ENCODE peak calls at places on chromosome 20, in nine cellular contexts. T is left ventricle myocardium inferior, G is H9, H is choroid plexus epithelial cell, X is spleen, P is Calu3, A is colonic mucosa, Y is cardiac fibroblast, O is astrocyte. U is an unnamed sample.

GRCh38 chr20:5557123-5557522 is 193.1 kb upstream of the SHLD1 start:
- DNase-seq in Y (peak), T (peak), H (peak), X (no peak), G (peak), P (peak), O (peak), A (peak), U (peak)

GRCh38 chr20:37393196-37393862 is 47.4 kb downstream of the SRC start:
- DNase-seq in T (no peak), G (no peak), H (no peak), P (no peak), X (peak), Y (no peak), A (no peak), O (no peak), U (no peak)

GRCh38 chr20:38805502-38805957 is at the start of gene PPP1R16B:
- DNase-seq in Y (no peak), O (no peak), P (peak), T (peak), X (peak), H (no peak), G (peak), A (peak), U (peak)

GRCh38 chr20:17612975-17613327 is 43.1 kb downstream of the DSTN start:
- DNase-seq in O (no peak), H (no peak), P (no peak), Y (no peak), T (no peak), G (no peak), X (no peak), A (peak), U (no peak)

GRCh38 chr20:39800548-39800947 is 838.4 kb downstream of the DHX35 start:
- DNase-seq in O (peak), P (no peak), Y (peak), X (no peak), A (no peak), H (peak), G (no peak), T (peak), U (no peak)

GRCh38 chr20:2752631-2753455 is 47.6 kb downstream of the CPXM1 start:
- DNase-seq in A (peak), P (peak), T (no peak), Y (peak), H (peak), O (no peak), X (peak), G (peak), U (peak)

GRCh38 chr20:13220857-13221297 is at the start of gene ISM1:
- DNase-seq in O (no peak), A (no peak), X (peak), H (no peak), P (peak), T (no peak), G (peak), Y (peak), U (peak)

GRCh38 chr20:59743767-59744485 is 139.6 kb downstream of the PHACTR3 start:
- DNase-seq in G (peak), O (no peak), H (no peak), A (peak), X (no peak), Y (no peak), P (peak), T (no peak), U (no peak)

GRCh38 chr20:13221673-13222318 is 722 bp downstream of the ISM1 start:
- DNase-seq in O (peak), T (peak), H (peak), G (peak), A (peak), P (peak), X (peak), Y (peak), U (peak)

GRCh38 chr20:63507083-63507743 is 8.3 kb upstream of the EEF1A2 start:
- DNase-seq in G (no peak), A (no peak), P (no peak), H (no peak), Y (no peak), X (no peak), T (no peak), O (no peak), U (no peak)

GRCh38 chr20:5402903-5403531 is 86.3 kb upstream of the PROKR2 start:
- DNase-seq in P (peak), X (no peak), A (peak), H (peak), Y (peak), T (no peak), G (peak), O (no peak), U (peak)

GRCh38 chr20:32509639-32510066 is 75.5 kb downstream of the NOL4L start:
- DNase-seq in P (no peak), X (no peak), T (no peak), Y (no peak), G (peak), O (no peak), H (no peak), A (no peak), U (peak)

GRCh38 chr20:20395856-20396600 is 28.1 kb downstream of the INSM1 start:
- DNase-seq in Y (no peak), G (peak), T (no peak), A (no peak), P (no peak), O (no peak), X (no peak), H (no peak), U (no peak)

GRCh38 chr20:63183422-63184146 is 32.3 kb downstream of the YTHDF1 start:
- DNase-seq in Y (peak), G (peak), X (peak), H (peak), T (no peak), A (peak), P (peak), O (no peak), U (peak)

GRCh38 chr20:40753472-40753871 is 64.4 kb upstream of the MAFB start:
- DNase-seq in X (no peak), T (no peak), A (no peak), Y (no peak), O (no peak), H (peak), G (no peak), P (no peak), U (no peak)

GRCh38 chr20:49821850-49822249 is 9.2 kb downstream of the SLC9A8 start:
- DNase-seq in X (no peak), P (peak), A (no peak), Y (peak), G (no peak), T (no peak), O (peak), H (peak), U (no peak)

GRCh38 chr20:22722840-22723239 is 138.5 kb upstream of the FOXA2 start:
- DNase-seq in H (no peak), O (no peak), A (no peak), G (no peak), P (no peak), X (no peak), Y (no peak), T (no peak), U (no peak)

GRCh38 chr20:24160563-24161355 is 172.2 kb upstream of the GGTLC1 start:
- DNase-seq in O (peak), H (peak), A (peak), G (peak), P (peak), X (no peak), T (peak), Y (peak), U (no peak)

GRCh38 chr20:49715466-49715865 is 1.8 kb upstream of the B4GALT5 start:
- DNase-seq in H (no peak), A (no peak), G (no peak), Y (no peak), T (no peak), P (no peak), O (no peak), X (no peak), U (no peak)

GRCh38 chr20:44616604-44616964 is 34.2 kb downstream of the PKIG start:
- DNase-seq in Y (no peak), P (no peak), G (peak), H (no peak), X (peak), O (no peak), T (peak), A (peak), U (no peak)

GRCh38 chr20:25279403-25279802 is 31.5 kb downstream of the PYGB start:
- DNase-seq in P (no peak), X (peak), H (no peak), Y (peak), A (no peak), T (no peak), G (no peak), O (peak), U (no peak)

GRCh38 chr20:57386762-57387161 is 4.4 kb upstream of the RBM38 start:
- DNase-seq in G (no peak), Y (no peak), A (no peak), O (no peak), X (peak), P (no peak), T (no peak), H (no peak), U (no peak)

GRCh38 chr20:38141154-38141888 is 23.7 kb downstream of the TGM2 start:
- DNase-seq in G (no peak), H (no peak), O (peak), P (no peak), X (peak), A (no peak), Y (no peak), T (no peak), U (no peak)

GRCh38 chr20:10823585-10823984 is 149.8 kb upstream of the JAG1 start:
- DNase-seq in G (no peak), Y (no peak), T (no peak), A (no peak), H (no peak), O (no peak), X (no peak), P (no peak), U (no peak)

GRCh38 chr20:40897177-40897700 is 131.4 kb upstream of the TOP1 start:
- DNase-seq in T (no peak), A (no peak), Y (peak), H (peak), X (no peak), P (no peak), G (no peak), O (no peak), U (no peak)

GRCh38 chr20:49344975-49345374 is 67.1 kb upstream of the ZNFX1 start:
- DNase-seq in H (peak), Y (peak), O (peak), T (peak), G (no peak), P (peak), X (no peak), A (peak), U (no peak)

GRCh38 chr20:53071833-53072232 is 99.7 kb downstream of the TSHZ2 start:
- DNase-seq in X (no peak), T (no peak), G (no peak), O (no peak), P (no peak), Y (no peak), H (no peak), A (no peak), U (no peak)
- TF ChIP-seq CTCF in X (no peak), T (no peak), G (no peak), O (no peak), P (no peak), Y (no peak), H (no peak), A (no peak), U (no peak)

GRCh38 chr20:46093531-46093930 is 3.8 kb upstream of the NCOA5 start:
- DNase-seq in T (no peak), A (no peak), X (no peak), O (no peak), Y (peak), P (no peak), G (no peak), H (no peak), U (no peak)
- TF ChIP-seq CTCF in T (no peak), A (no peak), X (no peak), O (no peak), Y (no peak), P (no peak), G (no peak), H (peak), U (no peak)

GRCh38 chr20:51020657-51021056 is 2.2 kb downstream of the KCNG1 start:
- DNase-seq in X (no peak), A (no peak), H (no peak), G (peak), P (no peak), O (no peak), T (no peak), Y (no peak), U (no peak)
- TF ChIP-seq CTCF in X (no peak), A (no peak), H (no peak), G (no peak), P (no peak), O (no peak), T (no peak), Y (no peak), U (no peak)

DNA sequence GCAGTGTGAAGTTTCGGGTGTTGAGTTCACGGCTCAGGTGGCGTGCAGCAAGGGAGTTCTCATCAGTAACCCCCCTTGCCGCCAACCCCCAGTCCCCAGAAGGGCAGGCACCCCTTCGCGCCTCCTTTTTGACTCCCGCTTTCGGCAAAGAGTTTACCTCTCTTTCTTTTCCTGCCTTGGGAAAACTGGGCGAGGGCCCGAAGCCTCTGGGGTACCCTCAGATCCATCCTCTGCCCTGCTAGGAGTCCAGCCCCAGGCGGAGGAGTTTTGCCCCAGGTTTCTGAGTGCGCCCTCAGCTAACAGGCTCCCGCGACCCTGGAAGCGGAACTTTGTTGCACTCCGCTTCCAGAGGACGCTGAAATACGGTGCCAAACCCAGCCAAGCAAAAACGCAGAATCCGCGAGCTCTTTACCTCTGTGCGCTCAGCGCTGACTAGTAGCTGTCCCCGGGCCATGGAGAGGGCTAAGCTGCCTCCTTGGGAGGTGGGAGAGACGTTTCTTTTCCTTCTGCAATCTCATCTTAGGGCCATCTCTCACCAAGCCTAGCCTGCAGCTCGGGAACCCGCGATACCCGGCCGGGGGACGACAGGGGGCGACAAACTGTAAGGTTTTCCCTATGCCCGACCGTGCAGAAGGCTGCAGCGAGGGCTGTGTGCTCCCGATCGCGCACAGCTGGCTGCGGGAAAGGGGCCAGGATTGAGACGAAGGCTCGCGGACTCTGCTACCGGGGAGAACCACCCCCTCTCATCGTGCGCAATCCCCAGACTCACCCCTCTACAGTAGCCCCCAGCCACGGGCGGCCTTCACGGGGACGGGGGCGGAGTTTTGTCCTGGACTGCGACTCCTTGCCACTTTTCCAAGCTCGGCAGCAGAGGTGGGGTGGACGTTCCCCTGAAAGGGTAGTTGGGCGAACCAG is 2.7 kb upstream of the PAX1 start:
- DNase-seq in X (peak), A (peak), H (peak), Y (peak), T (peak), O (no peak), P (no peak), G (peak), U (peak)
- TF ChIP-seq CTCF in X (no peak), A (peak), H (peak), Y (peak), T (peak), O (no peak), P (no peak), G (peak), U (peak)

DNA sequence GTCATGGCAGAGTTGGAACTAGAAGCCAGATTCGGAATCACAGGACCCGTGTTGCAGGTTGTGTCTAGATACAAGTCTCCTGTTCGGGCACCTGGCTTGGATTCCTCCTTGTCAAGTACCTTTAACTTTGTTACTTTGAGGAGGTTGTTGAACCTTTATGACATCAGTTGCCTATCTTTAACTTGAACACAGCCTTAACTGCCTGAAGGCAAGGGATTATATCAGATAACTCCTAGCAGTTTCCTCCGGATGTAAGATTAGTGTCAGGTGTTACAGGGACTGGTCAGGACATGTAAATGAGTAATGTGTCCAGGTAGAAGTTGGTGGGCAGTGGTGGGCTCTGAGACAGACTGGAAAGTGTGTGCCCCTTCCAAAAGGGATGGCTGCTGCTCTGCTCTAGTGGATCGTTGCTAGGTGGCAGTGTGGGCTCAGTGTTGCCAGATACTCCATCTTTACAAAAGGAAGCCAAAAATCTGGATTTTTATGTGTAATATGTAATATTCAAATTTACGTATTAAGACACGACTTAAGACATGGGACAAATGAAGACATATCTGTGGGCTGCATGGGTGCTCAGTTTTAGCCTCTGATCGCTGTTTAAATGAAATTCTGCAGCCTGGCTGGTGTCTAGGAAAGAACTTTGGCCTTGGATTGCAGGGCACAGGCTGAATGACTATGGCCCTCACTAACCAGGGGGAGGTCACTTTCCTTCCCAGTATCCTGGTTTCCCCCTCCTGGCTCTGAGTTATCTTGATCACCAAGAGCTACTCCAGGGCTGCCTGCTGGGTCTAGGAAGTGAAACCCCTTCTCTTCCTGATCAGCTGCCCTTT is 27.1 kb downstream of the CHMP4B start:
- DNase-seq in T (no peak), Y (no peak), X (no peak), H (no peak), O (no peak), P (no peak), A (no peak), G (no peak), U (no peak)
- TF ChIP-seq CTCF in T (no peak), Y (no peak), X (no peak), H (peak), O (no peak), P (no peak), A (no peak), G (peak), U (no peak)

GRCh38 chr20:33914871-33915270 is 78.8 kb upstream of the RALY start:
- DNase-seq in P (peak), O (peak), G (no peak), A (no peak), H (peak), Y (peak), T (no peak), X (no peak), U (no peak)
- TF ChIP-seq CTCF in P (no peak), O (no peak), G (no peak), A (no peak), H (peak), Y (peak), T (no peak), X (no peak), U (no peak)

GRCh38 chr20:7031222-7031621 is 263.7 kb downstream of the BMP2 start:
- DNase-seq in T (no peak), Y (peak), H (peak), G (no peak), O (no peak), X (no peak), A (no peak), P (no peak), U (no peak)
- TF ChIP-seq CTCF in T (no peak), Y (peak), H (peak), G (peak), O (no peak), X (no peak), A (no peak), P (no peak), U (no peak)

DNA sequence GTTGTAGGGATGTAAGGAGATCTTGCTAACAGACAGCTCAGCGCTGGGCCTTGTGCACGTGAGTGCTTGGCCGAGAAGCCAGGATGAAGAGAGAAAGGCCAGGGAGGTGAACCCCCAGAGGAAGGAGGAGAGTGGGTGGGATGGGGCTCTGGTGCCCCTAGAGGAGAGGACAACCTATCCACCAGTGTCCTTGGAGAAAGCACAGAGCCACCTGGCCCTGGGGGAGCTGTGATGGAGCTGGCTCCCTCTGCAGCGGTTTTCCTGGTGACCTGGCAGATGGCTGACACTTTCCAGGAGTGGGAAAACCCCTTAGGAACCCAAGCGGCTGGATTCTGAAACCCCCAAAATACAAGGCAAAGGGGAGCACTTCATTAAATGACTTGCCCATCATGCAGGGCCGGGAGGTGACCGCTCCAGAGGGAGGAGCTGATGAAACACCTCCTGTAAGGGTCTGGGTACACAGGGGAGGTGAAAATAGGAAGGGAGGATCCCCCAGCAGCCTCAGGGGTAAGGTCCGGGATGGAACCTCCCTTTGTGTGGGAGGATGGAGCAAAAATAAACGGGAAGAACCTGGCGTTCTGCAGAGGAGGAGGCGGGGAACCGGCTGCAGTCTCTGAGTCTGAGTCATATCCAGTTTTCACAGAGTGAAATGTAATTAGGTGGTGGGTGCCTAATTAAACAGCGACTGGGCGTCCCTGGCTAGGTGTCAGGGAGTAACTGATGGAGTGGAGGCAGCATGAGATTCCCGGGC is 80.4 kb downstream of the SULF2 start:
- DNase-seq in P (no peak), T (peak), G (no peak), H (no peak), O (peak), X (no peak), A (no peak), Y (peak), U (no peak)
- TF ChIP-seq CTCF in P (no peak), T (no peak), G (no peak), H (no peak), O (no peak), X (no peak), A (no peak), Y (no peak), U (no peak)

U was measured in GM20000.